ENCODE peak calls at places on chromosomes 3 and 15, in four cellular contexts. F is stomach, K is tibial nerve, Y is GM12892. I is an unnamed sample.

GRCh38 chr3:123421353-123422174 is 27.3 kb downstream of the ADCY5 start:
- DNase-seq in F (no peak), K (peak; percentile 56), Y (no peak), I (no peak)

GRCh38 chr3:62373215-62373614 is at the start of gene FEZF2:
- DNase-seq in F (no peak), K (no peak), Y (no peak), I (no peak)

GRCh38 chr15:91412529-91412928 is 312.5 kb downstream of the SV2B start:
- DNase-seq in F (no peak), K (no peak), Y (no peak), I (no peak)

GRCh38 chr15:59689626-59690236 is 611 bp upstream of the BNIP2 start:
- DNase-seq in F (peak; percentile 88), K (peak; percentile 84), Y (no peak), I (peak; percentile 91)

GRCh38 chr3:73245459-73245858 is 184.0 kb downstream of the EBLN2 start:
- DNase-seq in F (no peak), K (no peak), Y (no peak), I (no peak)

GRCh38 chr3:160400048-160400630 is 689 bp downstream of the SMC4 start:
- DNase-seq in F (peak; percentile 40), K (no peak), Y (no peak), I (peak; percentile 87)

GRCh38 chr3:141498592-141499223 is 11.9 kb downstream of the RASA2 start:
- DNase-seq in F (peak; percentile 62), K (peak; percentile 38), Y (no peak), I (peak; percentile 86)

GRCh38 chr15:25792128-25792527 is 71.0 kb downstream of the ATP10A start:
- DNase-seq in F (no peak), K (no peak), Y (no peak), I (no peak)

GRCh38 chr3:111594205-111594604 is 941 bp downstream of the ZBED2 start:
- DNase-seq in F (no peak), K (no peak), Y (no peak), I (no peak)

DNA sequence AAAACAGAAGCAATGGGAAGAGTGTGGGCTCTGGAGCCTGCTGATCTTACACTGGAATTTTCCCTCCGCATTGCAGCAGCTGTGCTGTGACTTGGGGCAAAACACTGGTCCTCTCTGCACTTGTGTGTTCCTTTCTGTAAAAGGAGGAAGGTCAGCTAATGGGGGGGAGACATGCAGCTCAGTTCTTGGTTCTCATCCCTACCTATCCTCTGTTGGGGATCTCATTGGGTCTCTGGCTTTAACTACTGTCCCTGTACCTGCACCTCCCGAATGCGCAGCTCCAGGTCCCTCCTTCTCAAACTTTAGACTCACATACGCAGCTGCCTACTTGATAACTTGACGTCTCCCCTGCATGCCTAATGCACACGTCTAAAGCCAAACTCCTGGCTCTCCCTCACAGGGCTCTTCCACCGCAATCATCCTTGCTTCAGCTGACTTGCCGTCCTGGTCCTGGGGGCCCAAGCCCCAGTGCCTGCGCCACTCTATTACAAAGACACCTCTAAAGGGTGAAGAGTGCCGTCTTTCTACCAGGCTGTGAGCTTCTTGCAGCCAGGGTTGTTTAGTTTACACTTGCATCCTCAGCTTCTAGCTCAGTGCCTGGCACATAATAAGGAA is 5.9 kb upstream of the TMEM44 start:
- DNase-seq in F (no peak), K (no peak), Y (no peak), I (no peak)
- TF ChIP-seq POLR2A in F (no peak), K (no peak), Y (no peak), I (no peak)

GRCh38 chr3:52770581-52771333 is at the start of gene NEK4:
- DNase-seq in F (peak; percentile 95), K (peak; percentile 76), Y (peak; percentile 91), I (peak; percentile 91)
- TF ChIP-seq POLR2A in F (peak; percentile 31), K (peak; percentile 19), Y (peak; percentile 97), I (peak; percentile 97)

DNA sequence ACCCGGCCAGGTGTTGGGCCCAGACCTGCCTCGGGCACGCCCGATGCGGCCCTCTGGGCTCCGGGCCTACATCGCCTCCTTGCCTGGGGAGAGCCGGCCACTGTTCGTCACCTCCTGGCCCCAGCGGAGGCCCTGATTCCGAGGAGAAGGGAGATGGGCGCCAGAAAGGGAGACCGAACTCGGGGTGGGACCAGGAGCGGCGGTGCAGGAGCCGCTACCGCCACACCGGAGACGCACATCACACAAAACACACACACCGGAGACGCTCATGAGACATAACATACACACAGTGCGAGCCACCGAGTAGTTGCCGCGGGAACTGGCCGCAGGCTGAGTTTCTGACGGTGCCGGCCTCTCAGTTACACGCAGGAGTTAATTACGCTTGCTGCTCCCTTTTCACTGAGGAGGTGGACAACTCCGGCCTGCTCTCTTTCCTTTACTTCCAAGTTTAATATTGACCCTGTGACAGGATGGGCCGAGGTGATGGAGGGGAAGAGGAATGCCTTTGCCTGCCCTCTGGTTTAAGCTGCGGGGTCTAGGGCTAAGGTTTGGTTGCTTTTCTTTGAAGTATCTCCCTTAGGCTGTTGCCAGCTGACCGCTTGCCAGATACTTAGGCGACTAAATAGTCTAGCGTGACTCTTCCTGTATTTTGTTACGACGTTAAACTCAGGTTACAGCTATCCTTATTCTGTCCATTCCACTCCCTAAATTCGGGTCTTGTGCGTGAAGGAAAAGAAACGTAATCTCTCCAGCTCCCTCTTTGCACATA is 592 bp downstream of the PCNP start:
- DNase-seq in F (peak; percentile 50), K (peak; percentile 51), Y (peak; percentile 35), I (peak; percentile 83)
- TF ChIP-seq POLR2A in F (no peak), K (no peak), Y (peak; percentile 14), I (no peak)

DNA sequence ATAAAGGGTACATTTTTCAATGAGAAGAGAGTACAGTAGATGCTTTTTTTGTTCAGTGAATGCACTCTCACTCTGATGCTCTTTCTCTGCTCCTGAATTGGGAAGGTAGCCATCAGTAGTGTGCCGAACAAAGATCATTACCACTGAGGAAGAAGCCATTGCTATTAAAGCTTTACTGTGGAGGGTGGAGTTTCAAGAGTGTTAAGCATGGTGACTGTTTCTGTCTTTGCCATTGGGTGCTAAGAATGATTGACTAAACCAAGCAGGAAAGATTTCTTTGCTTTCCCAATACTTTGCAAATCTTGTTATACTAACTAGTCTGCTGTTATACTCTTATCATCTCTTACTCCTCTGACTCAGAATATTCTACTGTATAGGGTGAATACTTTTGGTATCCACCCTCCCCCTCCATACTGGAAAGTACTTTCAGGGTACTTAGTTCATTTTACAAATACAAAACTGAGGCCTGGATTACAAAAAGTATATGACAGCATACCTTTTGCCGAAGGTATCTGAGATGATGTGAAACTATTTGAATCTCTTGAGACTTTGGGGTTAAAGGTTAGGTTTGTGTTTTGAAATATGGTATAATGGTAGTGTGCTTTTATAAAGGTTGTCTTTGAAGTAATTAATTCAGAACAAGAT is 1.7 kb downstream of the RAB11A start:
- DNase-seq in F (no peak), K (no peak), Y (peak; percentile 13), I (peak; percentile 46)
- TF ChIP-seq POLR2A in F (no peak), K (no peak), Y (peak; percentile 54), I (no peak)

DNA sequence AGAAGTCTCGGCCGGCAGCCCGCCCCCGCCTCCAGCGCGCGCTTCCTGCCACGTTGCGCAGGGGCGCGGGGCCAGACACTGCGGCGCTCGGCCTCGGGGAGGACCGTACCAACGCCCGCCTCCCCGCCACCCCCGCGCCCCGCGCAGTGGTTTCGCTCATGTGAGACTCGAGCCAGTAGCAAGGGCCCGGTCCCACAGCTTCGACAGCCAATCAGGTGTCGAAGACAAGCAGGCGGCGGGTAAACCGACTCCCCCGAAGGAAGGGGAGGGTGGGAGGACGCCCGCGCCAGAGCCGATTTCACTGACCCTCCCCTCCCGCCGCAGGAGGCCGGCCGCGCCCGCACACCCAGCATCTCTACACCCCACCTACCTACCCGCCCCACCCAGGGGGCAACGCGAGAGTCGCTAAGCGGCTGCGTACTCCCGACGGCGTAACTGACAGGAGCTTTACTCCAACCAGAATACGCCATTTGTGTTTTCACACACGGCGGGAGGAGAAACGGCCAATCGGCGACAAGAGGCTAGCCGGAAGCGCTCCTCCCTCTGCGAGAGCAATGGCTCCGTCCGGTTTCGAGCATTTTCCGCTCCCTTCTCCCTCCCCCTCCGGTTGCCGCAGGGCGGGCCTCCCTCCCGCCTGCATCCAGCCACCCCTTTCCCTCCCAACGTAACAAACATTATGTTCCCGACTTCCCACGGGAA is 634 bp upstream of the SETD5 start:
- DNase-seq in F (peak; percentile 98), K (peak; percentile 97), Y (peak; percentile 71), I (peak; percentile 100)
- TF ChIP-seq POLR2A in F (peak; percentile 25), K (no peak), Y (peak; percentile 96), I (peak; percentile 79)

GRCh38 chr15:80918440-80918839 is 71.2 kb downstream of the MESD start:
- DNase-seq in F (no peak), K (no peak), Y (no peak), I (no peak)

GRCh38 chr15:80923668-80924067 is 66.0 kb downstream of the MESD start:
- DNase-seq in F (no peak), K (no peak), Y (no peak), I (no peak)

GRCh38 chr15:80924278-80924677 is 65.3 kb downstream of the MESD start:
- DNase-seq in F (no peak), K (no peak), Y (no peak), I (no peak)

GRCh38 chr15:80920271-80920699 is 69.3 kb downstream of the MESD start:
- DNase-seq in F (no peak), K (no peak), Y (no peak), I (no peak)

GRCh38 chr15:80921736-80922135 is 67.9 kb downstream of the MESD start:
- DNase-seq in F (no peak), K (no peak), Y (no peak), I (no peak)
- TF ChIP-seq POLR2A in F (no peak), K (no peak), Y (no peak), I (no peak)